ENCODE peak calls at places on chromosomes 11 and 22, in eight cellular contexts. G is GM12878, O is spleen, U is sigmoid colon, M is GM23338, F is breast epithelium, P is H1, H is HCT116. Z is an unnamed sample.

GRCh38 chr11:64339754-64340408 is at the start of gene CCDC88B:
- DNase-seq in G (no peak), O (peak), U (no peak), M (no peak), F (no peak), P (no peak), H (no peak), Z (no peak)

GRCh38 chr11:75476716-75477613 is 44.0 kb upstream of the KLHL35 start:
- DNase-seq in G (no peak), O (peak), U (no peak), M (no peak), F (peak), P (no peak), H (no peak), Z (peak)

GRCh38 chr11:126354631-126355323 is 709 bp upstream of the ST3GAL4 start:
- DNase-seq in G (no peak), O (peak), U (peak), M (no peak), F (no peak), P (no peak), H (no peak), Z (peak)

GRCh38 chr11:130139401-130139800 is 20.2 kb upstream of the ST14 start:
- DNase-seq in G (no peak), O (no peak), U (no peak), M (no peak), F (no peak), P (no peak), H (no peak), Z (no peak)

GRCh38 chr11:88352139-88352538 is 14.6 kb upstream of the CTSC start:
- DNase-seq in G (no peak), O (no peak), U (no peak), M (no peak), F (no peak), P (no peak), H (no peak), Z (no peak)

GRCh38 chr11:763073-763463 is 14.2 kb downstream of the GATD1 start:
- DNase-seq in G (no peak), O (no peak), U (no peak), M (peak), F (no peak), P (no peak), H (no peak), Z (peak)

GRCh38 chr11:64341851-64342791 is 2.1 kb downstream of the CCDC88B start:
- DNase-seq in G (no peak), O (peak), U (peak), M (peak), F (peak), P (peak), H (peak), Z (peak)

GRCh38 chr11:99368579-99368978 is 347.8 kb downstream of the CNTN5 start:
- DNase-seq in G (no peak), O (no peak), U (no peak), M (no peak), F (no peak), P (no peak), H (no peak), Z (no peak)

GRCh38 chr22:41094036-41094435 is 1.6 kb downstream of the EP300 start:
- DNase-seq in G (no peak), O (no peak), U (no peak), M (peak), F (no peak), P (no peak), H (no peak), Z (peak)

GRCh38 chr11:19604679-19605375 is 107.8 kb upstream of the NAV2 start:
- DNase-seq in G (no peak), O (no peak), U (no peak), M (no peak), F (no peak), P (no peak), H (no peak), Z (no peak)

GRCh38 chr11:77589521-77590193 is at the start of gene AQP11:
- DNase-seq in G (peak), O (peak), U (peak), M (peak), F (peak), P (peak), H (peak), Z (peak)

GRCh38 chr22:38212442-38212841 is 10.6 kb downstream of the MAFF start:
- DNase-seq in G (no peak), O (no peak), U (no peak), M (no peak), F (no peak), P (no peak), H (no peak), Z (no peak)

GRCh38 chr22:38213319-38214247 is 11.8 kb downstream of the MAFF start:
- DNase-seq in G (peak), O (no peak), U (no peak), M (peak), F (no peak), P (no peak), H (no peak), Z (no peak)

GRCh38 chr22:38215156-38216038 is 13.6 kb downstream of the MAFF start:
- DNase-seq in G (no peak), O (no peak), U (no peak), M (no peak), F (no peak), P (no peak), H (no peak), Z (no peak)

GRCh38 chr22:38211556-38211955 is 9.8 kb downstream of the MAFF start:
- DNase-seq in G (no peak), O (no peak), U (no peak), M (no peak), F (no peak), P (no peak), H (no peak), Z (no peak)

DNA sequence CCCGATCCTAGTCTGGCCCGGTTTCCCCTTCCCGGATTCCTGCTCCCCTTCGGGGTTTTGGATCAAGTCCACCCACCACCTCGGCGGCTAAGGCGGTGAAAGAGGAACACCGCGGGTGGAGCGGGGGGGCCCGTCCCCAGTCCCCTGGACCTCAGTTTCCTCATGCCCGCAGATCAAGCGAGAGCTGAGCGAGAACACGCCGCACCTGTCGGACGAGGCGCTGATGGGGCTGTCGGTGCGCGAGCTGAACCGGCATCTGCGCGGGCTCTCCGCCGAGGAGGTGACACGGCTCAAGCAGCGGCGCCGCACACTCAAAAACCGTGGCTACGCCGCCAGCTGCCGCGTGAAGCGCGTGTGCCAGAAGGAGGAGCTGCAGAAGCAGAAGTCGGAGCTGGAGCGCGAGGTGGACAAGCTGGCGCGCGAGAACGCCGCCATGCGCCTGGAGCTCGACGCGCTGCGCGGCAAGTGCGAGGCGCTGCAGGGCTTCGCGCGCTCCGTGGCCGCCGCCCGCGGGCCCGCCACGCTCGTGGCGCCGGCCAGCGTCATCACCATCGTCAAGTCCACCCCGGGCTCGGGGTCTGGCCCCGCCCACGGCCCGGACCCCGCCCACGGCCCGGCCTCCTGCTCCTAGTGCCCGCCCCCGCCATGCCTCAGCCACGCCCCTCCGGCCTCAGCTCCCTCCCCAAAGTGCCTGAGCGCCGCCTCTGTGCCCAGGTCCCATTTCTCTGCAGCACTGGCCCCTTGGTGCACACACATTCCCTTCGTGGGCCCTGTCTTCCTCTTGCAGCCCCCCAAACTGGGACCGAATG is 12.7 kb downstream of the MAFF start:
- DNase-seq in G (no peak), O (peak), U (peak), M (peak), F (peak), P (peak), H (no peak), Z (peak)
- TF ChIP-seq POLR2AphosphoS5 in G (no peak), O (peak), U (peak), M (no peak), F (no peak), P (peak), H (no peak), Z (no peak)

DNA sequence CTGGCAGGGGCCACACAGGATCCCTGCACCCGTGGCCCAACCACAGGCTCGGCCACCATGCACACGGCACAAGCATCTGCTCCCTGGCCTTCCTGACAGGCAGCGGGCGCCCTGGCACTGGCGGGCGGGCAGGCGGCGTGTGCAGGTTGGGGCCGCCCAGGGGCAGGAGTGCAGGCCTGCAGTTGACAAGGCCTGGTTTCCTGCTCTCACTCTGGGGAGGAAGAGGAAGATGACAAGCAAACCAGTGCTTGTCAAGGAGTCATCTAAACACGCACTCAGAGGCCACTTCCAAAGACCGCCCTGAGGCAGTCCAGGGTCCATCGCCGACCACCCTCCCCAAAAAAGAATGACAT is 65.4 kb upstream of the LINC01488 start:
- DNase-seq in G (no peak), O (peak), U (peak), M (no peak), F (no peak), P (no peak), H (no peak), Z (no peak)
- TF ChIP-seq POLR2AphosphoS5 in G (no peak), O (peak), U (no peak), M (no peak), F (no peak), P (no peak), H (no peak), Z (no peak)

GRCh38 chr11:115083129-115083823 is 404.9 kb downstream of the NXPE2 start:
- DNase-seq in G (no peak), O (no peak), U (no peak), M (no peak), F (no peak), P (no peak), H (no peak), Z (no peak)

GRCh38 chr11:115078461-115079438 is 400.4 kb downstream of the NXPE2 start:
- DNase-seq in G (no peak), O (no peak), U (no peak), M (no peak), F (no peak), P (no peak), H (no peak), Z (no peak)

GRCh38 chr11:115081972-115082371 is 403.6 kb downstream of the NXPE2 start:
- DNase-seq in G (no peak), O (no peak), U (no peak), M (no peak), F (no peak), P (no peak), H (no peak), Z (no peak)

GRCh38 chr11:115084191-115084590 is 405.9 kb downstream of the NXPE2 start:
- DNase-seq in G (no peak), O (no peak), U (no peak), M (no peak), F (no peak), P (no peak), H (no peak), Z (no peak)

DNA sequence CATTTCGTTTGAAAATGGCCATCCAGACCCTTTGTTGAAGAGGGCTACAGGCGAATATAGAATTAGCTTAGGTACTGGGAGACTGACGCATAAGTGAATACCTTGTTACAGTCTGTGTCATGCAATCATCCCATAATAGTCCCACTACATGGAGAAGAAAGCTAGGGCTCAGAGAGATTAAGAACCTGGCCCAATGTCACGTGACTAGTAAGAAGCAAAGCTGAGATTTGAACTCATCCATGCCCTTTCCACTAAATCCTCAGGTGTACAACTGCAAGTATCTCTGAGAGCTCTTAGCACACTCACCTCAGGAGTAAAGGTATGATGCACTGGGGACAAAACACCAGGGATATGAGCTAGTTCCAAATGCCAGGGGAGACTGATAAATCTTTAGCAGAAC is 402.6 kb downstream of the NXPE2 start:
- DNase-seq in G (no peak), O (no peak), U (no peak), M (no peak), F (no peak), P (no peak), H (no peak), Z (no peak)
- TF ChIP-seq POLR2AphosphoS5 in G (no peak), O (no peak), U (no peak), M (no peak), F (no peak), P (no peak), H (no peak), Z (no peak)

DNA sequence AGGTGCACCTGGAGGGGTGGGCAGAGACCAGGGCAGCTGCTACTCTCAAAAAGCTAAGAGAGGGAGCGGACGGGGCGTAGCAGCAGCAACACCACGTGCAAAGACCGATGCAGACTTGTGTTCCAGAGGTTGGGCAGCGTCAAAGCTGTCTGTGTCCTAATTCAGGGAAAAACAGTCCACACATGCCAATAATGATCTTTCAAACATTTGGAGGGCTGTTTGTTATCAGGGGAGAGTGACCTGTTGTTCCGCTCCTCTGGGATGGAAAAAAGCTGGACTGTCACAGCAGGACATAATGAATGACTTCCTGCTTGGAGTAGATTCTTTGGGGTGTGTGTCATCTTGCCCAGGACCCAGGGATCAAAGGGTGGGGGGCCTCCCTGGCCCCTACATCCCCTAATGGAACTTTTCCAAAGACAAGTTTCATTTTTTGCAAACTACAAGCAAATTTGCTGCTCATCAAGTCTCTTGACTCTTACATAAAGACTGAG is 6.2 kb upstream of the FBLN1 start:
- DNase-seq in G (no peak), O (no peak), U (peak), M (no peak), F (no peak), P (no peak), H (no peak), Z (no peak)
- TF ChIP-seq POLR2AphosphoS5 in G (no peak), O (no peak), U (peak), M (no peak), F (peak), P (no peak), H (no peak), Z (no peak)

GRCh38 chr22:42430486-42431125 is 1.6 kb downstream of the NFAM1 start:
- DNase-seq in G (no peak), O (no peak), U (no peak), M (no peak), F (no peak), P (no peak), H (no peak), Z (no peak)

GRCh38 chr22:42431401-42432019 is 693 bp downstream of the NFAM1 start:
- DNase-seq in G (no peak), O (no peak), U (peak), M (no peak), F (no peak), P (no peak), H (no peak), Z (no peak)

GRCh38 chr22:42433754-42434153 is 1.6 kb upstream of the NFAM1 start:
- DNase-seq in G (no peak), O (no peak), U (no peak), M (no peak), F (peak), P (no peak), H (no peak), Z (no peak)

GRCh38 chr22:42432818-42433217 is 615 bp upstream of the NFAM1 start:
- DNase-seq in G (no peak), O (no peak), U (no peak), M (no peak), F (no peak), P (no peak), H (no peak), Z (no peak)

DNA sequence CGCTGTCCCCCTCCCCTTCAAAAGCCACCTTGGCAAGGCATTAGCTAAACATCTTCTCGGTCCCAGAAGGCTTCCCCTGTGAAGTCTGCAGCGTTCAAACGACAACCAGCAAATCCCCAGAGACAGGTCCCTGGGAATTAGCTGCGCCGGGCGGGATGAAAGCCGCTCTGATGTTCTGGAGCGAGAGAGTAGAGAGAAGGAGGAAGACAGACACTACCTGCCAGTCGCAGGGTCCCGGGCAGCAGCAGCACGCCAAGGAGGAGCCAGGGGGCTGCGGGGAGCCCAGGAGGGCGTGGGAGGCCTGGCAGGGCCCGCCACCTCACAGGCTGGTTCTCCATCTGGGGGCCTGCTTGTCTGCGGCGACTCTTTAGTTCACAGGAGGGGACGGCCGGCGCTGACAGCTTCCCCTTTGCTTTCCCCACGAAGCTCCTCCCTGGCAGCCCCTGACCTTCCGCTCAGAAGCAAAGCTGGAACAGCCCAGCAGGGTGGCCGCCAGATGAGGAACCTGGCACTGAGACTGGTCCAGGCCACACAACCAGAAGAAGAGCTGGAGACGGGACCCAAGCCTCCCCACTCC is at the start of gene NFAM1:
- DNase-seq in G (no peak), O (peak), U (peak), M (no peak), F (no peak), P (no peak), H (no peak), Z (no peak)
- TF ChIP-seq POLR2AphosphoS5 in G (no peak), O (peak), U (peak), M (no peak), F (no peak), P (no peak), H (no peak), Z (no peak)

DNA sequence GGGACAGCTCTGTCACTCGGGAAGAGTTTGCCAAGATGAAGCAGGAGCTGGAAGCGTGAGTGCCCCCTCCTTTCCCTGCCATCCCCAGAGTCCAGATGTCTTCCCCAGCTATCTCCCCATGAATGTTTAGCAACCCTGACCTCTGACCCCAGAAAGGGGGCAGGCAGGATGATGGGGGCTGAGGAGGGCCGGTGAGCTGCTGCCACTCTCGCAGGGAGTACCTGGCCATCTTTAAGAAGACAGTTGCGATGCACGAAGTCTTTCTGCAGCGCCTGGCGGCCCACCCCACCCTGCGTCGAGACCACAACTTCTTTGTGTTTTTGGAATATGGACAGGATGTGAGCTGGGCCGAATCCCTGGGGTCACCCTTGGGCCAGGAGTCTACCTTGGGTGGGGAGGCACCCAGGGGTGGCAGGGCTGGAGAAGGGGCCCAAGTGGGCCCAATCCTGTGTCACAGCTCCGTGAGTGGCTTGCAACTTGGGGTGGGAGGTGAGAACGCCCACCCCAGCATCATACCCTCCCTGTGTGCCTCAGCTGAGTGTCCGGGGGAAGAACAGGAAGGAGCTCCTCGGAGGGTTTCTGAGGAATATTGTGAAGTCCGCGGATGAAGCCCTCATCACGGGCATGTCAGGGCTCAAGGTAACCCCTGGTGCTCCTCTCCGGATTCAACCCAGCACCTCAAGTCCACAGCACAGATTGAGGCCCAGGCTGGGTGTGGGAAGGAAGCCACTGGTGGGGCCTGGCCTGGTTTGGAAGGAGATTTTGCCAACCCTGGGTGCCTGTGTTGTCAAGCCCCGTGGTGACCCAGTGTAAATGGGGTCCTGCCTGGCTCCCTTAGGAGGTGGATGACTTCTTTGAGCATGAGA is 7.5 kb downstream of the CFL1 start:
- DNase-seq in G (no peak), O (no peak), U (peak), M (no peak), F (no peak), P (no peak), H (no peak), Z (no peak)
- TF ChIP-seq POLR2AphosphoS5 in G (peak), O (peak), U (no peak), M (no peak), F (no peak), P (no peak), H (no peak), Z (no peak)

GRCh38 chr11:11057472-11057854 is 199.6 kb upstream of the ZBED5 start:
- DNase-seq in G (no peak), O (no peak), U (no peak), M (no peak), F (no peak), P (no peak), H (no peak), Z (no peak)
- TF ChIP-seq POLR2AphosphoS5 in G (no peak), O (no peak), U (peak), M (no peak), F (no peak), P (no peak), H (no peak), Z (no peak)

GRCh38 chr11:123191939-123192338 is 3.1 kb downstream of the CLMP start:
- DNase-seq in G (no peak), O (no peak), U (no peak), M (no peak), F (no peak), P (no peak), H (no peak), Z (no peak)
- TF ChIP-seq POLR2AphosphoS5 in G (no peak), O (no peak), U (no peak), M (no peak), F (no peak), P (no peak), H (no peak), Z (no peak)

Z was measured in K562.